ENCODE peak calls at places on chromosomes 1 and 21, in seven cellular contexts. I is HL-60, O is adrenal gland, G is thyroid gland, F is AG09309, R is kidney, S is AG10803. P is an unnamed sample.

GRCh38 chr21:45998871-45999580 is 17.5 kb downstream of the COL6A1 start:
- DNase-seq in I (no peak), O (no peak), G (no peak), F (no peak), R (peak), S (no peak), P (no peak)

GRCh38 chr21:45552696-45553391 is 10.6 kb upstream of the SLC19A1 start:
- DNase-seq in I (no peak), O (no peak), G (no peak), F (no peak), R (peak), S (no peak), P (no peak)

GRCh38 chr1:74937176-74937575 is 197.0 kb upstream of the LHX8 start:
- DNase-seq in I (no peak), O (no peak), G (peak), F (no peak), R (no peak), S (no peak), P (no peak)

GRCh38 chr1:150387200-150387599 is 23.3 kb downstream of the RPRD2 start:
- DNase-seq in I (no peak), O (no peak), G (no peak), F (no peak), R (no peak), S (no peak), P (no peak)

GRCh38 chr1:173175514-173176146 is 31.5 kb downstream of the TNFSF4 start:
- DNase-seq in I (no peak), O (no peak), G (no peak), F (no peak), R (no peak), S (peak), P (no peak)

GRCh38 chr1:243343970-243344749 is 88.3 kb downstream of the SDCCAG8 start:
- DNase-seq in I (peak), O (no peak), G (no peak), F (no peak), R (no peak), S (peak), P (no peak)

GRCh38 chr1:98493469-98493868 is 168.1 kb upstream of the SNX7 start:
- DNase-seq in I (no peak), O (no peak), G (no peak), F (no peak), R (no peak), S (no peak), P (no peak)

GRCh38 chr1:151494741-151495281 is 16.4 kb upstream of the CGN start:
- DNase-seq in I (no peak), O (no peak), G (no peak), F (peak), R (no peak), S (peak), P (peak)

GRCh38 chr1:89918127-89918793 is 76.7 kb upstream of the ZNF326 start:
- DNase-seq in I (no peak), O (no peak), G (no peak), F (no peak), R (no peak), S (peak), P (no peak)

GRCh38 chr1:93347319-93347899 is 1.7 kb downstream of the DR1 start:
- DNase-seq in I (no peak), O (no peak), G (no peak), F (no peak), R (no peak), S (no peak), P (no peak)

GRCh38 chr1:229717774-229718173 is 91.7 kb downstream of the URB2 start:
- DNase-seq in I (no peak), O (no peak), G (no peak), F (no peak), R (no peak), S (peak), P (no peak)

DNA sequence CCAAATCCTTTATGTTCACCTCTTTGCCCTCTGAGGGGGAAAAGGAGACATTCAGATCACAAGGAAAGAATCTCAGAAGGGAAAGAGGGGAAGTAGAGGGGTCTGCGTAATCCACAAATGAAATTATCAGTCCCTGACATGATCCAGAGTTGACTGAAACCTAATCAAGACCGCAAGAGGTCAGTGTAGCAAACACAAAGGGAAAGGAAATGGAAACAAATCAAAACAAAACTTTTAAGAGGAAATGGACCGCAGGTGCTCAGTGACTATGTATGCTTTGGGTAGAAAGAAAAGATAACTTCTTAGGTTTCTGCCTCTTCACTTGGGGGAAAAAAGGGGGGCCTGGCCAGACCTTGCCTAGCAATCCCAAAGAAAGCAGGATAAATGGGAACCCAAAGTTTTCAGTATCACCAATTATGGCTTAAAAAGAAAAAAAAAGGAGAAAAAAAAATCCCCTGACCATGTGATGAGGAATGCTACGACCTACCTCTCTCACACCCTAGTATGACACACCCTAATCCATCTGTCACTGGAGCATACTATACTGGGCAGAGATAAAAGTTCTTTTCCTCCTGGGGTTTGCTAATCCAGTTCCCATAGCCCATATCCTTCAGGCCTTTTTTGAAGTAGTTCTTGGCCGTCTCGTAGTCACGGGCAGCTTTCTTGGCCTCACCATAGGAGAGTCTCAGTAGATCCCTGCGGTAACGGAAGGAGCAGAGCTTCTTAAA is 16.9 kb downstream of the CHRNB2 start:
- DNase-seq in I (no peak), O (no peak), G (no peak), F (no peak), R (no peak), S (no peak), P (no peak)
- TF ChIP-seq CTCF in I (no peak), O (no peak), G (no peak), F (no peak), R (no peak), S (no peak), P (no peak)

GRCh38 chr21:37381883-37382585 is 15.5 kb downstream of the DYRK1A start:
- DNase-seq in I (no peak), O (no peak), G (no peak), F (no peak), R (no peak), S (no peak), P (no peak)

GRCh38 chr21:37383784-37384311 is 17.3 kb downstream of the DYRK1A start:
- DNase-seq in I (no peak), O (no peak), G (no peak), F (no peak), R (no peak), S (no peak), P (no peak)

GRCh38 chr21:37378700-37379139 is 12.1 kb downstream of the DYRK1A start:
- DNase-seq in I (no peak), O (no peak), G (no peak), F (no peak), R (no peak), S (no peak), P (no peak)

GRCh38 chr21:37383066-37383465 is 16.5 kb downstream of the DYRK1A start:
- DNase-seq in I (no peak), O (no peak), G (no peak), F (no peak), R (no peak), S (peak), P (no peak)

DNA sequence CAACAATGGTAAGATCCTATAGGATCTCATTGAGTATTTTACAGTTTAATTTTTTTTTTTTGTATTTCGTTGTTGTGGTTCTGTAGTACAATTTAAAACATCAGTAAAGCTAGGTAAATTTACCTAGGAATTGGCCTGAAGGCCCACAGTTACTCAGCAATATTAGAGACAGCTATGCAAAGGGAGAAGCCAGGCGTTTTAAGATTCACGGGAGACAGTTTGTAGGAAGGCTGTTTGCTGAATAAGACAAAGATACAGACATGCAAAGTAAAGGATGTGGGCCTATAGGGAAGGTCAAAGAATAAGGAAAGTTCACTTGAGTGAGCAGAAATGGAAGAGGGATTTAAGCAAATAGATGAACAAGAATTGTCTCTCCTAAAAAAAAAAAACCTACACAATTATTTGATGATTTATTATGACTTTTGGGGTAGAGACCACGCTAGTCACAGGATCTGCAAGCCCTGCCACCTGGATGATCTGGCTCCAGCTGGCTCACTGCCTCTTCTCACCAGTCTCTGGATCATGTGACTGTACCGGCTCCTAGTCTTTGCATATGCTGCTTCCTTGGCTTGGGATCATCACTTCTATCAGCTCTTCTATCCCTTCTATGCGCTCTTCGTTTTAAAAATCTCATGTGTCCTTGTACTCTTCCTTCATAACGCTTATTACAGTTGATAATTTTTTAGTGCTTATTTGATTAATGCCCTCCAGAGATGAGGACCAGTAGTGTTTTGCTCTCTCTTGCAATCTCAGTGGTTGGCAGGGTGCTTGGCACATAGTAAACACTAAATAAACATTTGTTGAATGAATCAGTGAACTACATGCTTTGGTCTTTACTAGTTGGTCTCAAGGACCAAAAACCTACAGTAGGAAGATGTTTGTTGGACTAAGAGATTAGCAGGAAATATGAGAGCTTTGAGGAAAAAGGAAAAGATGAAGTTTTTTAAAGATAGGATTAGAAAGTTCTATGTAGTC is 14.1 kb downstream of the DYRK1A start:
- DNase-seq in I (no peak), O (peak), G (peak), F (no peak), R (no peak), S (no peak), P (no peak)
- H3K4me3 ChIP-seq in I (no peak), O (no peak), G (no peak), F (no peak), R (no peak), S (no peak), P (no peak)

GRCh38 chr21:39350094-39351006 is 1.5 kb upstream of the HMGN1 start:
- DNase-seq in I (no peak), O (no peak), G (no peak), F (no peak), R (no peak), S (peak), P (no peak)
- TF ChIP-seq CTCF in I (no peak), O (no peak), G (no peak), F (no peak), R (no peak), S (no peak), P (no peak)

DNA sequence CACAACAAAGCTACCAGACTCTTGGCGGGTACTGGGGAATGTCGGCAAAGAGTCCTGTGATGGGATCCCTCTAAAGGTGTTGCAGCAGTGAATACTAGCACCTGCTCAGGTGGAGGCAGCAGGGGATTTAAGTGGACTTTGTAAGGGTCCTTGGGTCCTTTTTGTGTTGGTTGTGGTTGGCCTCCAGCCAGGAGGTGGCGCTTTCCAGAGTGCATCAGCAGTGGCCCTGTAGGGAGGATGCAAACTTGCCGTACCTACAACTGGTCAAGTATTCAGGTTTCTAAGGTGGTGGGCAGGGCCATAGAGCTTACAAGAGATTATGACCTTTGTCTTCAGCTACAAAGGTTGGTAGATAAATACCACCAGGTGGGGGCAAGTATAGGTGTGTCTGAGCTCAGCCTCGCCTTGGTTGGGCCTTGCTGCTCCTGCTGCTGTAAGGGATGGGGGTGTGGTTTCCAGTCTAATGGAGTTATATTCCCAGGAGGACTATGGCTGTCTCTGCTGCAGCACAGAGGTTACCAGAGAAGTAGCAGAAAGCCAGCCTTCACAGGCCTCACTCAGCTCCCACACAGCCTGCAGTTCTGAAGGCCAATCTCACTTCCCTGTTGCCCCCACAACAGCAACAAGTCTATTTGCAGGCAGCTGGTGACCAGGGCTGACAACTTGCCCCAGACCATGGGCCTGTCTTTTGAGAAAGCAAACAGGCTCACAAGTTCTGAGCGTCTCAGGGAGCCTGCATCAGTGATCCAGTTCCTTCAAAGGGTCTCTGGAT is 7.3 kb downstream of the OR2M5 start:
- DNase-seq in I (no peak), O (no peak), G (no peak), F (no peak), R (no peak), S (no peak), P (no peak)
- H3K4me3 ChIP-seq in I (no peak), O (no peak), G (no peak), F (no peak), R (no peak), S (no peak), P (no peak)

P was measured in AG04449.